ENCODE peak calls at places on chromosomes 6 and 20, in five cellular contexts. One of them, this sample, is unnamed.

GRCh38 chr6:16514249-16514648 is 247.0 kb downstream of the ATXN1 start:
- DNase-seq in HEK293T: peak
- DNase-seq in fibroblast of lung: peak
- DNase-seq in Right ventricle myocardium superior: no peak
- DNase-seq in activated CD4-positive, alpha-beta T cell treated with anti-CD3 and anti-CD28 coated beads for 1 hour: no peak
- DNase-seq in this sample: peak

GRCh38 chr6:104229057-104229456 is 630.7 kb downstream of the HACE1 start:
- DNase-seq in HEK293T: no peak
- DNase-seq in fibroblast of lung: no peak
- DNase-seq in Right ventricle myocardium superior: no peak
- DNase-seq in activated CD4-positive, alpha-beta T cell treated with anti-CD3 and anti-CD28 coated beads for 1 hour: no peak
- DNase-seq in this sample: no peak

GRCh38 chr6:6333498-6333897 is 13.0 kb upstream of the F13A1 start:
- DNase-seq in HEK293T: no peak
- DNase-seq in fibroblast of lung: peak
- DNase-seq in Right ventricle myocardium superior: no peak
- DNase-seq in activated CD4-positive, alpha-beta T cell treated with anti-CD3 and anti-CD28 coated beads for 1 hour: no peak
- DNase-seq in this sample: no peak

GRCh38 chr6:148200302-148200701 is 142.3 kb upstream of the SASH1 start:
- DNase-seq in HEK293T: no peak
- DNase-seq in fibroblast of lung: no peak
- DNase-seq in Right ventricle myocardium superior: no peak
- DNase-seq in activated CD4-positive, alpha-beta T cell treated with anti-CD3 and anti-CD28 coated beads for 1 hour: no peak
- DNase-seq in this sample: no peak

GRCh38 chr6:112245511-112246203 is 8.7 kb downstream of the LAMA4 start:
- DNase-seq in HEK293T: no peak
- DNase-seq in fibroblast of lung: peak
- DNase-seq in Right ventricle myocardium superior: no peak
- DNase-seq in activated CD4-positive, alpha-beta T cell treated with anti-CD3 and anti-CD28 coated beads for 1 hour: no peak
- DNase-seq in this sample: peak

GRCh38 chr6:11744753-11745152 is 33.9 kb downstream of the ADTRP start:
- DNase-seq in HEK293T: no peak
- DNase-seq in fibroblast of lung: peak
- DNase-seq in Right ventricle myocardium superior: peak
- DNase-seq in activated CD4-positive, alpha-beta T cell treated with anti-CD3 and anti-CD28 coated beads for 1 hour: no peak
- DNase-seq in this sample: no peak

GRCh38 chr6:16850332-16851022 is 89.2 kb upstream of the ATXN1 start:
- DNase-seq in HEK293T: no peak
- DNase-seq in fibroblast of lung: peak
- DNase-seq in Right ventricle myocardium superior: no peak
- DNase-seq in activated CD4-positive, alpha-beta T cell treated with anti-CD3 and anti-CD28 coated beads for 1 hour: no peak
- DNase-seq in this sample: no peak

GRCh38 chr6:143958839-143959399 is 49.1 kb downstream of the PLAGL1 start:
- DNase-seq in HEK293T: no peak
- DNase-seq in fibroblast of lung: no peak
- DNase-seq in Right ventricle myocardium superior: no peak
- DNase-seq in activated CD4-positive, alpha-beta T cell treated with anti-CD3 and anti-CD28 coated beads for 1 hour: no peak
- DNase-seq in this sample: no peak

GRCh38 chr6:26336355-26337198 is 28.4 kb upstream of the BTN3A2 start:
- DNase-seq in HEK293T: no peak
- DNase-seq in fibroblast of lung: peak
- DNase-seq in Right ventricle myocardium superior: no peak
- DNase-seq in activated CD4-positive, alpha-beta T cell treated with anti-CD3 and anti-CD28 coated beads for 1 hour: no peak
- DNase-seq in this sample: peak

GRCh38 chr6:151005896-151006632 is 140.6 kb downstream of the MTHFD1L start:
- DNase-seq in HEK293T: no peak
- DNase-seq in fibroblast of lung: no peak
- DNase-seq in Right ventricle myocardium superior: no peak
- DNase-seq in activated CD4-positive, alpha-beta T cell treated with anti-CD3 and anti-CD28 coated beads for 1 hour: no peak
- DNase-seq in this sample: no peak

GRCh38 chr6:35341557-35341956 is 801 bp upstream of the PPARD start:
- DNase-seq in HEK293T: no peak
- DNase-seq in fibroblast of lung: no peak
- DNase-seq in Right ventricle myocardium superior: no peak
- DNase-seq in activated CD4-positive, alpha-beta T cell treated with anti-CD3 and anti-CD28 coated beads for 1 hour: no peak
- DNase-seq in this sample: no peak

GRCh38 chr6:157999100-158000051 is 17.7 kb downstream of the SYNJ2 start:
- DNase-seq in HEK293T: no peak
- DNase-seq in fibroblast of lung: no peak
- DNase-seq in Right ventricle myocardium superior: peak
- DNase-seq in activated CD4-positive, alpha-beta T cell treated with anti-CD3 and anti-CD28 coated beads for 1 hour: no peak
- DNase-seq in this sample: no peak

GRCh38 chr20:62707281-62707941 is 1.2 kb upstream of the NTSR1 start:
- DNase-seq in HEK293T: no peak
- DNase-seq in fibroblast of lung: no peak
- DNase-seq in Right ventricle myocardium superior: peak
- DNase-seq in activated CD4-positive, alpha-beta T cell treated with anti-CD3 and anti-CD28 coated beads for 1 hour: no peak
- DNase-seq in this sample: no peak

GRCh38 chr6:1576166-1576565 is 33.5 kb upstream of the FOXC1 start:
- DNase-seq in HEK293T: no peak
- DNase-seq in fibroblast of lung: no peak
- DNase-seq in Right ventricle myocardium superior: no peak
- DNase-seq in activated CD4-positive, alpha-beta T cell treated with anti-CD3 and anti-CD28 coated beads for 1 hour: no peak
- DNase-seq in this sample: no peak

GRCh38 chr6:41374618-41375590 is 39.5 kb downstream of the NCR2 start:
- DNase-seq in HEK293T: no peak
- DNase-seq in fibroblast of lung: no peak
- DNase-seq in Right ventricle myocardium superior: no peak
- DNase-seq in activated CD4-positive, alpha-beta T cell treated with anti-CD3 and anti-CD28 coated beads for 1 hour: no peak
- DNase-seq in this sample: no peak

GRCh38 chr6:168042426-168043192 is 36.4 kb downstream of the FRMD1 start:
- DNase-seq in HEK293T: no peak
- DNase-seq in fibroblast of lung: no peak
- DNase-seq in Right ventricle myocardium superior: no peak
- DNase-seq in activated CD4-positive, alpha-beta T cell treated with anti-CD3 and anti-CD28 coated beads for 1 hour: no peak
- DNase-seq in this sample: no peak

GRCh38 chr6:26543953-26544352 is 5.8 kb downstream of the HMGN4 start:
- DNase-seq in HEK293T: no peak
- DNase-seq in fibroblast of lung: no peak
- DNase-seq in Right ventricle myocardium superior: no peak
- DNase-seq in activated CD4-positive, alpha-beta T cell treated with anti-CD3 and anti-CD28 coated beads for 1 hour: no peak
- DNase-seq in this sample: no peak

GRCh38 chr6:7727951-7728854 is 2.3 kb downstream of the BMP6 start:
- DNase-seq in HEK293T: peak
- DNase-seq in fibroblast of lung: peak
- DNase-seq in Right ventricle myocardium superior: peak
- DNase-seq in activated CD4-positive, alpha-beta T cell treated with anti-CD3 and anti-CD28 coated beads for 1 hour: no peak
- DNase-seq in this sample: no peak

This sample was measured in HFFc6.